ENCODE peak calls at places on chromosomes 16 and 17, in four cellular contexts. One of them, this sample, is unnamed.

GRCh38 chr17:78753316-78754250 is 28.5 kb downstream of the CYTH1 start:
- DNase-seq in cardiac fibroblast: peak; percentile 17
- DNase-seq in brain microvascular endothelial cell: no peak
- DNase-seq in astrocyte of the cerebellum: no peak
- DNase-seq in this sample: no peak

GRCh38 chr17:77738666-77739531 is 219.6 kb upstream of the TNRC6C start:
- DNase-seq in brain microvascular endothelial cell: no peak
- DNase-seq in cardiac fibroblast: peak; percentile 2
- DNase-seq in astrocyte of the cerebellum: no peak
- DNase-seq in this sample: peak; percentile 83

GRCh38 chr17:1480747-1481465 is 11.6 kb downstream of the MYO1C start:
- DNase-seq in cardiac fibroblast: no peak
- DNase-seq in brain microvascular endothelial cell: no peak
- DNase-seq in astrocyte of the cerebellum: peak; percentile 61
- DNase-seq in this sample: no peak

GRCh38 chr16:77584205-77584859 is 138.0 kb upstream of the NUDT7 start:
- DNase-seq in cardiac fibroblast: peak; percentile 88
- DNase-seq in brain microvascular endothelial cell: peak; percentile 73
- DNase-seq in astrocyte of the cerebellum: peak; percentile 73
- DNase-seq in this sample: no peak

GRCh38 chr17:4597975-4598374 is 13.6 kb downstream of the SMTNL2 start:
- DNase-seq in astrocyte of the cerebellum: no peak
- DNase-seq in brain microvascular endothelial cell: no peak
- DNase-seq in cardiac fibroblast: no peak
- DNase-seq in this sample: no peak

GRCh38 chr17:15361592-15361991 is 20.2 kb upstream of the TEKT3 start:
- DNase-seq in brain microvascular endothelial cell: no peak
- DNase-seq in cardiac fibroblast: no peak
- DNase-seq in astrocyte of the cerebellum: no peak
- DNase-seq in this sample: no peak

GRCh38 chr16:57165923-57166322 is 19.9 kb downstream of the PSME3IP1 start:
- DNase-seq in brain microvascular endothelial cell: no peak
- DNase-seq in astrocyte of the cerebellum: peak; percentile 43
- DNase-seq in cardiac fibroblast: peak; percentile 57
- DNase-seq in this sample: no peak

GRCh38 chr17:14748036-14748715 is 447.3 kb downstream of the HS3ST3B1 start:
- DNase-seq in cardiac fibroblast: peak; percentile 50
- DNase-seq in astrocyte of the cerebellum: no peak
- DNase-seq in brain microvascular endothelial cell: no peak
- DNase-seq in this sample: no peak

GRCh38 chr16:83224642-83225041 is 583.1 kb upstream of the HSBP1 start:
- DNase-seq in cardiac fibroblast: no peak
- DNase-seq in brain microvascular endothelial cell: no peak
- DNase-seq in astrocyte of the cerebellum: no peak
- DNase-seq in this sample: no peak

GRCh38 chr16:318628-319027 is 33.9 kb downstream of the AXIN1 start:
- DNase-seq in cardiac fibroblast: no peak
- DNase-seq in brain microvascular endothelial cell: no peak
- DNase-seq in astrocyte of the cerebellum: no peak
- DNase-seq in this sample: no peak

GRCh38 chr16:23514381-23515152 is 4.3 kb upstream of the GGA2 start:
- DNase-seq in cardiac fibroblast: no peak
- DNase-seq in astrocyte of the cerebellum: no peak
- DNase-seq in brain microvascular endothelial cell: no peak
- DNase-seq in this sample: no peak

GRCh38 chr16:23155445-23156049 is 6.3 kb upstream of the USP31 start:
- DNase-seq in astrocyte of the cerebellum: no peak
- DNase-seq in brain microvascular endothelial cell: no peak
- DNase-seq in cardiac fibroblast: peak; percentile 28
- DNase-seq in this sample: no peak

GRCh38 chr17:15081008-15081407 is 184.1 kb downstream of the PMP22 start:
- DNase-seq in astrocyte of the cerebellum: no peak
- DNase-seq in brain microvascular endothelial cell: no peak
- DNase-seq in cardiac fibroblast: no peak
- DNase-seq in this sample: no peak

GRCh38 chr17:65173284-65173793 is 36.2 kb downstream of the RGS9 start:
- DNase-seq in cardiac fibroblast: peak; percentile 86
- DNase-seq in brain microvascular endothelial cell: peak; percentile 86
- DNase-seq in astrocyte of the cerebellum: no peak
- DNase-seq in this sample: no peak

GRCh38 chr16:11816123-11816522 is 19.1 kb upstream of the ZC3H7A start:
- DNase-seq in astrocyte of the cerebellum: no peak
- DNase-seq in brain microvascular endothelial cell: no peak
- DNase-seq in cardiac fibroblast: no peak
- DNase-seq in this sample: no peak

GRCh38 chr17:6610011-6610410 is 30.5 kb downstream of the KIAA0753 start:
- DNase-seq in cardiac fibroblast: no peak
- DNase-seq in brain microvascular endothelial cell: no peak
- DNase-seq in astrocyte of the cerebellum: no peak
- DNase-seq in this sample: no peak

GRCh38 chr17:7523033-7523432 is 25.8 kb upstream of the TNFSF12 start:
- DNase-seq in cardiac fibroblast: peak; percentile 36
- DNase-seq in brain microvascular endothelial cell: no peak
- DNase-seq in astrocyte of the cerebellum: no peak
- DNase-seq in this sample: no peak

GRCh38 chr17:67818110-67819002 is 6.9 kb upstream of the BPTF start:
- DNase-seq in cardiac fibroblast: no peak
- DNase-seq in brain microvascular endothelial cell: no peak
- DNase-seq in astrocyte of the cerebellum: no peak
- DNase-seq in this sample: no peak

GRCh38 chr16:58236231-58236690 is 38.4 kb upstream of the CSNK2A2 start:
- DNase-seq in astrocyte of the cerebellum: peak; percentile 15
- DNase-seq in brain microvascular endothelial cell: peak; percentile 63
- DNase-seq in cardiac fibroblast: peak; percentile 69
- DNase-seq in this sample: no peak

GRCh38 chr16:66167564-66168291 is 198.8 kb upstream of the CDH5 start:
- DNase-seq in brain microvascular endothelial cell: no peak
- DNase-seq in astrocyte of the cerebellum: no peak
- DNase-seq in cardiac fibroblast: no peak
- DNase-seq in this sample: peak; percentile 71

GRCh38 chr16:9384141-9384540 is 292.7 kb downstream of the HAPSTR1 start:
- DNase-seq in cardiac fibroblast: no peak
- DNase-seq in astrocyte of the cerebellum: no peak
- DNase-seq in brain microvascular endothelial cell: no peak
- DNase-seq in this sample: no peak

GRCh38 chr17:82862758-82863645 is 23.2 kb upstream of the ZNF750 start:
- DNase-seq in astrocyte of the cerebellum: no peak
- DNase-seq in brain microvascular endothelial cell: no peak
- DNase-seq in cardiac fibroblast: no peak
- DNase-seq in this sample: no peak

GRCh38 chr16:13517856-13518255 is 402.1 kb upstream of the ERCC4 start:
- DNase-seq in astrocyte of the cerebellum: no peak
- DNase-seq in cardiac fibroblast: no peak
- DNase-seq in brain microvascular endothelial cell: no peak
- DNase-seq in this sample: no peak

GRCh38 chr17:4479340-4479981 is 19.2 kb upstream of the SPNS2 start:
- DNase-seq in astrocyte of the cerebellum: no peak
- DNase-seq in brain microvascular endothelial cell: no peak
- DNase-seq in cardiac fibroblast: no peak
- DNase-seq in this sample: no peak

GRCh38 chr16:53053967-53054669 is 673 bp upstream of the CHD9 start:
- DNase-seq in astrocyte of the cerebellum: no peak
- DNase-seq in brain microvascular endothelial cell: peak; percentile 9
- DNase-seq in cardiac fibroblast: peak; percentile 45
- DNase-seq in this sample: no peak

GRCh38 chr17:7107012-7107754 is 7.4 kb downstream of the ASGR2 start:
- DNase-seq in astrocyte of the cerebellum: no peak
- DNase-seq in cardiac fibroblast: no peak
- DNase-seq in brain microvascular endothelial cell: no peak
- DNase-seq in this sample: no peak

GRCh38 chr17:3603119-3603869 is 5.9 kb downstream of the TRPV1 start:
- DNase-seq in astrocyte of the cerebellum: no peak
- DNase-seq in cardiac fibroblast: peak; percentile 82
- DNase-seq in brain microvascular endothelial cell: peak; percentile 38
- DNase-seq in this sample: no peak

GRCh38 chr16:2027024-2028010 is 615 bp downstream of the NHERF2 start:
- DNase-seq in brain microvascular endothelial cell: peak; percentile 48
- DNase-seq in cardiac fibroblast: peak; percentile 68
- DNase-seq in astrocyte of the cerebellum: no peak
- DNase-seq in this sample: no peak

GRCh38 chr17:44797809-44798208 is 32.3 kb downstream of the GJC1 start:
- DNase-seq in brain microvascular endothelial cell: peak; percentile 56
- DNase-seq in cardiac fibroblast: peak; percentile 69
- DNase-seq in astrocyte of the cerebellum: no peak
- DNase-seq in this sample: no peak

GRCh38 chr16:67539691-67540635 is 11.3 kb downstream of the RIPOR1 start:
- DNase-seq in astrocyte of the cerebellum: no peak
- DNase-seq in cardiac fibroblast: no peak
- DNase-seq in brain microvascular endothelial cell: no peak
- DNase-seq in this sample: no peak

GRCh38 chr16:67539271-67539670 is 10.6 kb downstream of the RIPOR1 start:
- DNase-seq in cardiac fibroblast: no peak
- DNase-seq in astrocyte of the cerebellum: no peak
- DNase-seq in brain microvascular endothelial cell: no peak
- DNase-seq in this sample: no peak

GRCh38 chr16:67537636-67538591 is 9.3 kb downstream of the RIPOR1 start:
- DNase-seq in cardiac fibroblast: no peak
- DNase-seq in astrocyte of the cerebellum: no peak
- DNase-seq in brain microvascular endothelial cell: no peak
- DNase-seq in this sample: no peak

GRCh38 chr16:67537270-67537635 is 8.6 kb downstream of the RIPOR1 start:
- DNase-seq in cardiac fibroblast: peak; percentile 51
- DNase-seq in brain microvascular endothelial cell: no peak
- DNase-seq in astrocyte of the cerebellum: no peak
- DNase-seq in this sample: no peak

GRCh38 chr16:67538666-67539101 is 10.1 kb downstream of the RIPOR1 start:
- DNase-seq in astrocyte of the cerebellum: no peak
- DNase-seq in brain microvascular endothelial cell: peak; percentile 45
- DNase-seq in cardiac fibroblast: no peak
- DNase-seq in this sample: peak; percentile 71
- H3K4me3 ChIP-seq in astrocyte of the cerebellum: peak overlapping the region; percentile 64
- H3K4me3 ChIP-seq in brain microvascular endothelial cell: peak overlapping the region; percentile 67
- H3K4me3 ChIP-seq in cardiac fibroblast: peak overlapping the region; percentile 72
- H3K4me3 ChIP-seq in this sample: peak overlapping the region; percentile 82

GRCh38 chr16:89317101-89317671 is 99.7 kb downstream of the ZNF778 start:
- DNase-seq in astrocyte of the cerebellum: no peak
- DNase-seq in cardiac fibroblast: no peak
- DNase-seq in brain microvascular endothelial cell: no peak
- DNase-seq in this sample: no peak
- TF ChIP-seq CTCF in astrocyte of the cerebellum: no peak
- TF ChIP-seq CTCF in cardiac fibroblast: no peak
- TF ChIP-seq CTCF in brain microvascular endothelial cell: no peak
- TF ChIP-seq CTCF in this sample: no peak

GRCh38 chr17:29177541-29177870 is 2.7 kb downstream of the MYO18A start:
- DNase-seq in cardiac fibroblast: no peak
- DNase-seq in brain microvascular endothelial cell: no peak
- DNase-seq in astrocyte of the cerebellum: no peak
- DNase-seq in this sample: no peak

GRCh38 chr17:29179232-29180036 is 764 bp downstream of the MYO18A start:
- DNase-seq in brain microvascular endothelial cell: no peak
- DNase-seq in cardiac fibroblast: no peak
- DNase-seq in astrocyte of the cerebellum: no peak
- DNase-seq in this sample: peak; percentile 73

GRCh38 chr17:29177871-29178749 is 2.1 kb downstream of the MYO18A start:
- DNase-seq in brain microvascular endothelial cell: no peak
- DNase-seq in astrocyte of the cerebellum: no peak
- DNase-seq in cardiac fibroblast: no peak
- DNase-seq in this sample: peak; percentile 71

GRCh38 chr17:29180051-29180787 is at the start of gene MYO18A:
- DNase-seq in brain microvascular endothelial cell: peak; percentile 31
- DNase-seq in cardiac fibroblast: peak; percentile 65
- DNase-seq in astrocyte of the cerebellum: no peak
- DNase-seq in this sample: peak; percentile 86

GRCh38 chr17:29178750-29179231 is 1.4 kb downstream of the MYO18A start:
- DNase-seq in brain microvascular endothelial cell: no peak
- DNase-seq in cardiac fibroblast: no peak
- DNase-seq in astrocyte of the cerebellum: no peak
- DNase-seq in this sample: no peak
- H3K4me3 ChIP-seq in brain microvascular endothelial cell: no peak overlapping the region
- H3K4me3 ChIP-seq in cardiac fibroblast: no peak overlapping the region
- H3K4me3 ChIP-seq in astrocyte of the cerebellum: peak overlapping the region; percentile 66
- H3K4me3 ChIP-seq in this sample: peak overlapping the region; percentile 79

GRCh38 chr17:81394831-81395599 is at the start of gene BAHCC1:
- DNase-seq in astrocyte of the cerebellum: peak; percentile 100
- DNase-seq in brain microvascular endothelial cell: peak; percentile 100
- DNase-seq in cardiac fibroblast: peak; percentile 100
- DNase-seq in this sample: peak; percentile 100
- TF ChIP-seq CTCF in astrocyte of the cerebellum: no peak
- TF ChIP-seq CTCF in brain microvascular endothelial cell: no peak
- TF ChIP-seq CTCF in cardiac fibroblast: no peak
- TF ChIP-seq CTCF in this sample: no peak

GRCh38 chr17:76383645-76384221 is 676 bp upstream of the SPHK1 start:
- DNase-seq in cardiac fibroblast: peak; percentile 68
- DNase-seq in brain microvascular endothelial cell: peak; percentile 61
- DNase-seq in astrocyte of the cerebellum: no peak
- DNase-seq in this sample: no peak

GRCh38 chr17:76379646-76380376 is 4.6 kb upstream of the SPHK1 start:
- DNase-seq in astrocyte of the cerebellum: no peak
- DNase-seq in cardiac fibroblast: no peak
- DNase-seq in brain microvascular endothelial cell: no peak
- DNase-seq in this sample: no peak

GRCh38 chr17:76382305-76382802 is 2.1 kb upstream of the SPHK1 start:
- DNase-seq in brain microvascular endothelial cell: no peak
- DNase-seq in cardiac fibroblast: peak; percentile 47
- DNase-seq in astrocyte of the cerebellum: no peak
- DNase-seq in this sample: no peak

GRCh38 chr17:76382803-76383644 is 1.4 kb upstream of the SPHK1 start:
- DNase-seq in cardiac fibroblast: peak; percentile 79
- DNase-seq in astrocyte of the cerebellum: no peak
- DNase-seq in brain microvascular endothelial cell: peak; percentile 86
- DNase-seq in this sample: no peak

GRCh38 chr17:76381633-76382304 is 2.6 kb upstream of the SPHK1 start:
- DNase-seq in astrocyte of the cerebellum: no peak
- DNase-seq in cardiac fibroblast: no peak
- DNase-seq in brain microvascular endothelial cell: no peak
- DNase-seq in this sample: no peak
- H3K4me3 ChIP-seq in astrocyte of the cerebellum: peak overlapping the region; percentile 60
- H3K4me3 ChIP-seq in cardiac fibroblast: no peak overlapping the region
- H3K4me3 ChIP-seq in brain microvascular endothelial cell: peak overlapping the region; percentile 94
- H3K4me3 ChIP-seq in this sample: peak overlapping the region; percentile 83

DNA sequence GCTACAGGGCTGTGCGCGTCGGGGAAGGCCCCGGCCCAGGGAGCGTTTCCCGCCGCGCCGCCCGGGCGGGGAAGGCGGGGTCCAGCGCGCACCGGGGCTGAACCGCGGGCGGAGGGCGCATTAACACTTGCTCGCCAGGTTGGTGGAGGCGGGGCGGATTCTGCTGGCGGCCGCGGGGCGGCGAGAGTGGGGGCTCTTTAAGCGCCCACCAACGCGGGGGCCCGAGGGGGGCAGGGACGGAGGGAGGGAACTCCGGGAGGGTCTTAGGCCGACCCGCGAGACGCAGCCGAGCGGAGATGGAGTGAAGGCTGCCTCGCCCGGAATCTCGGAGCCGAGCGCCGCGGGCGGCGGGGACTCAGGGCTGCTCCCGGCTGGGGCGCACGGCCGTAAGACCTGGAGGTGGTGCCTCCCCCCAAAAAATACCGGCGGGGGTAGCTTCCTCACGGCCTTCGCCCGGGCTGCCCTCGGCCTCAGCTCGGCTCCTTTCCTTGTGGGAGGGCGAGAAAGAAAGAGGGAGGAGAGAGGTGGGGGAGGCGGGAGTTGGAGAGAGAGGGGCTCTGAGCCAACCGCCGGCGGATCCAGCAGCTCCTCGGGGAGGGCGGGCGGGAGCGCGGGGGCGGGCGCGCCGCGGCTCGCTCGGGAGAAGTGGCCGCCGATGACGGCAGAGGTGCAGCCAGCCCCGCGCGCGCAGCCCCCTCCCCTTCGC is 415 bp upstream of the FOXF1 start:
- DNase-seq in astrocyte of the cerebellum: peak; percentile 59
- DNase-seq in cardiac fibroblast: peak; percentile 40
- DNase-seq in brain microvascular endothelial cell: no peak
- DNase-seq in this sample: no peak
- TF ChIP-seq CTCF in astrocyte of the cerebellum: no peak
- TF ChIP-seq CTCF in cardiac fibroblast: no peak
- TF ChIP-seq CTCF in brain microvascular endothelial cell: no peak
- TF ChIP-seq CTCF in this sample: no peak

This sample was measured in coronary artery.